ENCODE peak calls at places on chromosome 5, in six cellular contexts. One of them, this sample, is unnamed.

GRCh38 chr5:145681686-145682085 is 153.5 kb downstream of the PRELID2 start:
- DNase-seq in stimulated activated CD4-positive, alpha-beta T cell treated with anti-CD3 and anti-CD28 coated beads, Interleukin-15, amount 100 ng/mL, for 1 hour: no peak
- DNase-seq in AG09319: peak
- DNase-seq in dorsolateral prefrontal cortex: no peak
- DNase-seq in posterior cingulate gyrus: no peak
- DNase-seq in tibial artery: peak
- DNase-seq in this sample: peak

GRCh38 chr5:135545115-135545514 is 9.4 kb upstream of the NEUROG1 start:
- DNase-seq in stimulated activated CD4-positive, alpha-beta T cell treated with anti-CD3 and anti-CD28 coated beads, Interleukin-15, amount 100 ng/mL, for 1 hour: no peak
- DNase-seq in tibial artery: no peak
- DNase-seq in AG09319: no peak
- DNase-seq in dorsolateral prefrontal cortex: no peak
- DNase-seq in posterior cingulate gyrus: no peak
- DNase-seq in this sample: no peak

GRCh38 chr5:150960791-150961396 is 56.1 kb upstream of the ZNF300 start:
- DNase-seq in dorsolateral prefrontal cortex: no peak
- DNase-seq in stimulated activated CD4-positive, alpha-beta T cell treated with anti-CD3 and anti-CD28 coated beads, Interleukin-15, amount 100 ng/mL, for 1 hour: no peak
- DNase-seq in tibial artery: no peak
- DNase-seq in posterior cingulate gyrus: no peak
- DNase-seq in AG09319: no peak
- DNase-seq in this sample: no peak

GRCh38 chr5:170225326-170226137 is 7.3 kb upstream of the C5orf58 start:
- DNase-seq in stimulated activated CD4-positive, alpha-beta T cell treated with anti-CD3 and anti-CD28 coated beads, Interleukin-15, amount 100 ng/mL, for 1 hour: peak
- DNase-seq in AG09319: peak
- DNase-seq in dorsolateral prefrontal cortex: peak
- DNase-seq in tibial artery: peak
- DNase-seq in posterior cingulate gyrus: peak
- DNase-seq in this sample: peak

GRCh38 chr5:90000351-90000750 is 409.2 kb downstream of the CETN3 start:
- DNase-seq in posterior cingulate gyrus: no peak
- DNase-seq in dorsolateral prefrontal cortex: no peak
- DNase-seq in AG09319: no peak
- DNase-seq in stimulated activated CD4-positive, alpha-beta T cell treated with anti-CD3 and anti-CD28 coated beads, Interleukin-15, amount 100 ng/mL, for 1 hour: no peak
- DNase-seq in tibial artery: no peak
- DNase-seq in this sample: no peak

GRCh38 chr5:141638771-141639170 is 2.0 kb downstream of the RELL2 start:
- DNase-seq in AG09319: no peak
- DNase-seq in stimulated activated CD4-positive, alpha-beta T cell treated with anti-CD3 and anti-CD28 coated beads, Interleukin-15, amount 100 ng/mL, for 1 hour: no peak
- DNase-seq in tibial artery: no peak
- DNase-seq in posterior cingulate gyrus: no peak
- DNase-seq in dorsolateral prefrontal cortex: no peak
- DNase-seq in this sample: no peak

GRCh38 chr5:150066436-150066835 is 19.9 kb downstream of the CSF1R start:
- DNase-seq in AG09319: no peak
- DNase-seq in dorsolateral prefrontal cortex: no peak
- DNase-seq in tibial artery: no peak
- DNase-seq in stimulated activated CD4-positive, alpha-beta T cell treated with anti-CD3 and anti-CD28 coated beads, Interleukin-15, amount 100 ng/mL, for 1 hour: no peak
- DNase-seq in posterior cingulate gyrus: no peak
- DNase-seq in this sample: no peak

GRCh38 chr5:68755293-68755692 is 338.5 kb upstream of the SLC30A5 start:
- DNase-seq in tibial artery: no peak
- DNase-seq in stimulated activated CD4-positive, alpha-beta T cell treated with anti-CD3 and anti-CD28 coated beads, Interleukin-15, amount 100 ng/mL, for 1 hour: no peak
- DNase-seq in AG09319: no peak
- DNase-seq in dorsolateral prefrontal cortex: no peak
- DNase-seq in posterior cingulate gyrus: no peak
- DNase-seq in this sample: no peak

GRCh38 chr5:74194196-74194595 is 446.3 kb downstream of the ENC1 start:
- DNase-seq in stimulated activated CD4-positive, alpha-beta T cell treated with anti-CD3 and anti-CD28 coated beads, Interleukin-15, amount 100 ng/mL, for 1 hour: no peak
- DNase-seq in dorsolateral prefrontal cortex: no peak
- DNase-seq in posterior cingulate gyrus: no peak
- DNase-seq in tibial artery: no peak
- DNase-seq in AG09319: no peak
- DNase-seq in this sample: no peak